ENCODE peak calls at places on chromosomes 1 and 21, in six cellular contexts. U is heart left ventricle, G is psoas muscle, L is cardiac muscle cell, J is tibial artery, W is foreskin fibroblast. O is an unnamed sample.

GRCh38 chr1:87151500-87152421 is 176.9 kb upstream of the LMO4 start:
- DNase-seq in U (peak), G (peak), L (peak), J (peak), W (no peak), O (peak)

GRCh38 chr1:226201029-226201593 is 14.6 kb upstream of the ACBD3 start:
- DNase-seq in U (no peak), G (no peak), L (peak), J (no peak), W (no peak), O (peak)

GRCh38 chr1:234617135-234617985 is 7.4 kb upstream of the IRF2BP2 start:
- DNase-seq in U (no peak), G (no peak), L (no peak), J (no peak), W (no peak), O (peak)

GRCh38 chr21:21383126-21383525 is 384.9 kb downstream of the NCAM2 start:
- DNase-seq in U (no peak), G (no peak), L (no peak), J (no peak), W (no peak), O (peak)

GRCh38 chr21:26169611-26170470 is 729 bp downstream of the APP start:
- DNase-seq in U (peak), G (peak), L (peak), J (peak), W (peak), O (peak)

GRCh38 chr1:208409171-208409570 is 165.0 kb upstream of the PLXNA2 start:
- DNase-seq in U (no peak), G (no peak), L (no peak), J (no peak), W (no peak), O (no peak)

GRCh38 chr1:41631971-41632370 is 147.5 kb upstream of the EDN2 start:
- DNase-seq in U (no peak), G (no peak), L (no peak), J (no peak), W (peak), O (peak)

GRCh38 chr1:206722751-206723499 is 38.2 kb downstream of the MAPKAPK2 start:
- DNase-seq in U (no peak), G (peak), L (no peak), J (peak), W (no peak), O (peak)

GRCh38 chr1:212260557-212261342 is 24.5 kb upstream of the PPP2R5A start:
- DNase-seq in U (no peak), G (no peak), L (no peak), J (no peak), W (no peak), O (no peak)

GRCh38 chr1:27887215-27888035 is 15.1 kb downstream of the THEMIS2 start:
- DNase-seq in U (no peak), G (no peak), L (no peak), J (no peak), W (no peak), O (no peak)

GRCh38 chr1:93395195-93395594 is 49.5 kb downstream of the DR1 start:
- DNase-seq in U (no peak), G (no peak), L (no peak), J (no peak), W (no peak), O (no peak)

GRCh38 chr1:173210273-173210672 is 3.1 kb upstream of the TNFSF4 start:
- DNase-seq in U (no peak), G (no peak), L (no peak), J (no peak), W (no peak), O (no peak)

GRCh38 chr1:194829492-194829891 is 1643.1 kb upstream of the B3GALT2 start:
- DNase-seq in U (no peak), G (no peak), L (no peak), J (no peak), W (peak), O (no peak)

GRCh38 chr21:27590271-27590670 is 623.4 kb upstream of the ADAMTS5 start:
- DNase-seq in U (peak), G (peak), L (no peak), J (no peak), W (peak), O (peak)

GRCh38 chr1:246002725-246003441 is 504.2 kb downstream of the SMYD3 start:
- DNase-seq in U (peak), G (peak), L (peak), J (peak), W (peak), O (peak)

GRCh38 chr1:101967871-101968270 is 28.9 kb downstream of the OLFM3 start:
- DNase-seq in U (no peak), G (no peak), L (no peak), J (no peak), W (no peak), O (no peak)

GRCh38 chr21:38965241-38965640 is 159.5 kb downstream of the ETS2 start:
- DNase-seq in U (no peak), G (no peak), L (peak), J (no peak), W (no peak), O (no peak)

GRCh38 chr1:226706664-226707063 is 32.4 kb downstream of the ITPKB start:
- DNase-seq in U (no peak), G (no peak), L (no peak), J (no peak), W (no peak), O (no peak)

GRCh38 chr1:145730900-145731299 is 11.6 kb downstream of the CD160 start:
- DNase-seq in U (no peak), G (no peak), L (no peak), J (no peak), W (no peak), O (no peak)

GRCh38 chr1:97930472-97930871 is 9.6 kb upstream of the DPYD start:
- DNase-seq in U (no peak), G (no peak), L (no peak), J (no peak), W (no peak), O (peak)

GRCh38 chr1:201656670-201657032 is 117.7 kb downstream of the NAV1 start:
- DNase-seq in U (no peak), G (no peak), L (peak), J (no peak), W (no peak), O (no peak)

GRCh38 chr1:242427519-242427918 is 97.0 kb downstream of the PLD5 start:
- DNase-seq in U (no peak), G (no peak), L (no peak), J (no peak), W (no peak), O (no peak)

GRCh38 chr1:91645031-91645430 is 144.4 kb downstream of the CDC7 start:
- DNase-seq in U (no peak), G (no peak), L (no peak), J (no peak), W (no peak), O (no peak)

GRCh38 chr1:1683104-1683905 is 9.3 kb downstream of the SLC35E2B start:
- DNase-seq in U (no peak), G (peak), L (no peak), J (no peak), W (no peak), O (no peak)
- H3K4me3 ChIP-seq in U (no peak), G (no peak), L (no peak), J (no peak), W (no peak), O (no peak)

GRCh38 chr1:13965770-13966398 is 265.9 kb downstream of the PRDM2 start:
- DNase-seq in U (peak), G (peak), L (peak), J (no peak), W (peak), O (peak)
- TF ChIP-seq CTCF in U (peak), G (peak), L (peak), J (peak), W (peak), O (peak)

GRCh38 chr1:202837746-202838145 is 27.0 kb downstream of the PCAT6 start:
- DNase-seq in U (no peak), G (no peak), L (no peak), J (no peak), W (no peak), O (no peak)

GRCh38 chr1:202835548-202836072 is 24.9 kb downstream of the PCAT6 start:
- DNase-seq in U (no peak), G (no peak), L (no peak), J (no peak), W (no peak), O (no peak)

GRCh38 chr1:202831906-202832305 is 21.2 kb downstream of the PCAT6 start:
- DNase-seq in U (no peak), G (no peak), L (no peak), J (no peak), W (no peak), O (no peak)

GRCh38 chr1:202834771-202835547 is 24.2 kb downstream of the PCAT6 start:
- DNase-seq in U (no peak), G (no peak), L (no peak), J (no peak), W (no peak), O (no peak)

GRCh38 chr1:202836616-202837403 is 26.1 kb downstream of the PCAT6 start:
- DNase-seq in U (no peak), G (no peak), L (no peak), J (no peak), W (no peak), O (no peak)
- H3K4me3 ChIP-seq in U (no peak), G (no peak), L (no peak), J (no peak), W (no peak), O (no peak)

GRCh38 chr1:45802343-45803298 is 791 bp upstream of the MAST2 start:
- DNase-seq in U (peak), G (peak), L (peak), J (peak), W (peak), O (peak)

GRCh38 chr1:45804671-45804973 is 1.2 kb downstream of the MAST2 start:
- DNase-seq in U (no peak), G (no peak), L (no peak), J (no peak), W (no peak), O (peak)

GRCh38 chr1:45809761-45810160 is 6.3 kb downstream of the MAST2 start:
- DNase-seq in U (no peak), G (no peak), L (no peak), J (no peak), W (no peak), O (no peak)

GRCh38 chr1:45803299-45803780 is at the start of gene MAST2:
- DNase-seq in U (peak), G (peak), L (peak), J (peak), W (peak), O (peak)

GRCh38 chr1:45806129-45806528 is 2.7 kb downstream of the MAST2 start:
- DNase-seq in U (no peak), G (no peak), L (no peak), J (no peak), W (no peak), O (no peak)
- TF ChIP-seq CTCF in U (no peak), G (no peak), L (no peak), J (no peak), W (no peak), O (no peak)

O was measured in fibroblast of the aortic adventitia.